ENCODE peak calls at places on chromosomes 7 and 10, in ten cellular contexts. P, M, A, L, H, T, G, V, F and O are unnamed samples.

GRCh38 chr10:35463878-35464277 is 127.6 kb downstream of the CCNY start:
- DNase-seq in P (no peak), M (no peak), A (no peak), L (no peak), H (no peak), T (no peak), G (no peak), V (no peak), F (no peak), O (no peak)

GRCh38 chr7:90889210-90889609 is 293.1 kb downstream of the CDK14 start:
- DNase-seq in P (no peak), M (no peak), A (peak), L (no peak), H (no peak), T (no peak), G (no peak), V (no peak), F (no peak), O (no peak)

GRCh38 chr10:26368463-26368862 is 69.7 kb upstream of the APBB1IP start:
- DNase-seq in P (no peak), M (no peak), A (no peak), L (no peak), H (no peak), T (no peak), G (no peak), V (no peak), F (no peak), O (no peak)

GRCh38 chr10:73641272-73642060 is at the start of gene MYOZ1:
- DNase-seq in P (no peak), M (no peak), A (peak), L (no peak), H (peak), T (no peak), G (peak), V (no peak), F (no peak), O (no peak)

GRCh38 chr10:121813211-121813812 is 114.5 kb downstream of the ATE1 start:
- DNase-seq in P (no peak), M (no peak), A (peak), L (no peak), H (no peak), T (peak), G (no peak), V (peak), F (no peak), O (no peak)

GRCh38 chr10:78852856-78853255 is 215.9 kb upstream of the ZMIZ1 start:
- DNase-seq in P (no peak), M (no peak), A (no peak), L (peak), H (no peak), T (peak), G (peak), V (no peak), F (no peak), O (no peak)

GRCh38 chr7:75962607-75963382 is 31.6 kb downstream of the TMEM120A start:
- DNase-seq in P (no peak), M (no peak), A (peak), L (no peak), H (no peak), T (peak), G (peak), V (peak), F (no peak), O (no peak)

GRCh38 chr10:44921506-44921905 is 10.4 kb downstream of the TMEM72 start:
- DNase-seq in P (peak), M (no peak), A (no peak), L (no peak), H (no peak), T (no peak), G (no peak), V (no peak), F (no peak), O (no peak)

GRCh38 chr7:27812706-27813105 is 72.7 kb downstream of the TAX1BP1 start:
- DNase-seq in P (no peak), M (no peak), A (no peak), L (no peak), H (no peak), T (no peak), G (no peak), V (no peak), F (no peak), O (no peak)

GRCh38 chr7:90411510-90411909 is 8.2 kb downstream of the CLDN12 start:
- DNase-seq in P (no peak), M (no peak), A (peak), L (no peak), H (no peak), T (no peak), G (no peak), V (peak), F (no peak), O (no peak)

GRCh38 chr10:10542368-10542961 is 475.2 kb upstream of the CELF2 start:
- DNase-seq in P (no peak), M (no peak), A (peak), L (no peak), H (no peak), T (peak), G (no peak), V (no peak), F (no peak), O (no peak)

GRCh38 chr10:84077728-84078127 is 61.6 kb upstream of the GHITM start:
- DNase-seq in P (no peak), M (no peak), A (peak), L (no peak), H (no peak), T (no peak), G (no peak), V (no peak), F (no peak), O (no peak)

GRCh38 chr10:63355682-63356081 is 110.1 kb downstream of the JMJD1C start:
- DNase-seq in P (no peak), M (no peak), A (no peak), L (no peak), H (no peak), T (no peak), G (no peak), V (no peak), F (no peak), O (no peak)

GRCh38 chr10:125160856-125161569 is 650 bp upstream of the CTBP2 start:
- DNase-seq in P (peak), M (peak), A (peak), L (peak), H (peak), T (peak), G (peak), V (peak), F (peak), O (peak)

GRCh38 chr10:125162181-125162906 is 2.0 kb upstream of the CTBP2 start:
- DNase-seq in P (peak), M (peak), A (no peak), L (peak), H (no peak), T (no peak), G (no peak), V (no peak), F (peak), O (no peak)

GRCh38 chr10:125159932-125160855 is at the start of gene CTBP2:
- DNase-seq in P (peak), M (peak), A (peak), L (peak), H (peak), T (peak), G (no peak), V (peak), F (peak), O (no peak)

GRCh38 chr10:125159486-125159931 is 854 bp downstream of the CTBP2 start:
- DNase-seq in P (peak), M (no peak), A (no peak), L (peak), H (peak), T (no peak), G (no peak), V (no peak), F (peak), O (no peak)

GRCh38 chr10:125161570-125162139 is 1.3 kb upstream of the CTBP2 start:
- DNase-seq in P (peak), M (no peak), A (no peak), L (peak), H (peak), T (no peak), G (peak), V (peak), F (peak), O (no peak)
- TF ChIP-seq CTCF in P (no peak), M (peak), A (peak), L (peak), H (peak), T (peak), G (peak), V (peak), F (peak), O (no peak)

GRCh38 chr10:21496285-21497176 is 29.0 kb downstream of the SKIDA1 start:
- DNase-seq in P (peak), M (peak), A (peak), L (peak), H (peak), T (peak), G (peak), V (peak), F (no peak), O (peak)
- TF ChIP-seq CTCF in P (peak), M (peak), A (peak), L (no peak), H (peak), T (peak), G (peak), V (peak), F (no peak), O (no peak)

DNA sequence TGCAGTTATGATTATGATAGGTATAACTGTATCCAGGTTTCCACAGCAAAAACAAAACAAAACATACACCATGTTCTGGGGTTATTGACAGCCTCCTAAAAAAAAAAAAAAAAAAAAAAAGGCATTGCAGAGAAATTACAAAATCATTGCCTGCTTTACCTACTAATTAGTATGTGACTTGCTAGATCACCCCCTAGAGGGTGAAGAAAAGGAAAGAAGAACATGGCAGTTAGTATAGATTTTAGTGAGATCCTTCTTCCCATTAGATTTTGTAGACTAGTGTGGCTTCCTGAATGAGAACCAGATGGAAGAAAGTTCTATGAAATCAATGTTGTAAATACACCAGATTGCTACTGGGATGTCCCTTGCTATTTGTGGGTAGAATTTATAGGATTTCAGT is 24.0 kb upstream of the AGBL3 start:
- DNase-seq in P (no peak), M (no peak), A (no peak), L (no peak), H (no peak), T (no peak), G (no peak), V (no peak), F (no peak), O (no peak)
- TF ChIP-seq CTCF in P (peak), M (no peak), A (no peak), L (no peak), H (no peak), T (peak), G (peak), V (no peak), F (no peak), O (no peak)

GRCh38 chr7:131488361-131488760 is 68.1 kb downstream of the PODXL start:
- DNase-seq in P (no peak), M (no peak), A (no peak), L (no peak), H (no peak), T (no peak), G (no peak), V (no peak), F (no peak), O (no peak)
- TF ChIP-seq CTCF in P (peak), M (peak), A (peak), L (no peak), H (peak), T (peak), G (peak), V (peak), F (no peak), O (no peak)

DNA sequence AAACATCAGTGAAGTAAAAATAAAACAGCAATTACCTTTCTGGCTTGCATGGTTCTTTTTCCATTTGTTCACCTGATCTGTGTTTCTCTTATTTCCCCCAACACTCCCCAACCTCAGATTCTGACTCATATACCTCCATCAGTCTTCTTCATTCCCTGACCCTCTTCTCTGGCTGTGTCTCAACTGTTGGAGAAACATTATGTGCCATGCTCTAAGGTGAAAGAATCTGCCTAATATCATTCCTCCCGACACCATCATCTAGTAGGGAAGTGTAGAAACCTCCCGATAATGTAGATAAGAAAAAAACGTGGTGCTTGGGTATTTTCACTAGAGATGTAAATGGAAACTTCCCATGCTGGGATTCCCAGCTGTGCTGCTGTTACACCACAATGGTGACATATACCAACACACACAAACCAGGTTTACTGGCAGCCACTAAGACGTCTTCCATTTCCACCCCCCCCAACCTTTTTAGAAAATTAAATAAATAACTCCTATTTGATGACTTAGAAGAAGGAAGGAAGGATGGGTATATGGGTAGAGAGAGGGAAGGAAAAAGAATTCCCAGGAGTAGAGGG is 63.4 kb downstream of the OSBPL3 start:
- DNase-seq in P (no peak), M (no peak), A (peak), L (no peak), H (no peak), T (no peak), G (no peak), V (no peak), F (no peak), O (no peak)
- TF ChIP-seq CTCF in P (no peak), M (no peak), A (no peak), L (no peak), H (no peak), T (no peak), G (no peak), V (no peak), F (no peak), O (no peak)

DNA sequence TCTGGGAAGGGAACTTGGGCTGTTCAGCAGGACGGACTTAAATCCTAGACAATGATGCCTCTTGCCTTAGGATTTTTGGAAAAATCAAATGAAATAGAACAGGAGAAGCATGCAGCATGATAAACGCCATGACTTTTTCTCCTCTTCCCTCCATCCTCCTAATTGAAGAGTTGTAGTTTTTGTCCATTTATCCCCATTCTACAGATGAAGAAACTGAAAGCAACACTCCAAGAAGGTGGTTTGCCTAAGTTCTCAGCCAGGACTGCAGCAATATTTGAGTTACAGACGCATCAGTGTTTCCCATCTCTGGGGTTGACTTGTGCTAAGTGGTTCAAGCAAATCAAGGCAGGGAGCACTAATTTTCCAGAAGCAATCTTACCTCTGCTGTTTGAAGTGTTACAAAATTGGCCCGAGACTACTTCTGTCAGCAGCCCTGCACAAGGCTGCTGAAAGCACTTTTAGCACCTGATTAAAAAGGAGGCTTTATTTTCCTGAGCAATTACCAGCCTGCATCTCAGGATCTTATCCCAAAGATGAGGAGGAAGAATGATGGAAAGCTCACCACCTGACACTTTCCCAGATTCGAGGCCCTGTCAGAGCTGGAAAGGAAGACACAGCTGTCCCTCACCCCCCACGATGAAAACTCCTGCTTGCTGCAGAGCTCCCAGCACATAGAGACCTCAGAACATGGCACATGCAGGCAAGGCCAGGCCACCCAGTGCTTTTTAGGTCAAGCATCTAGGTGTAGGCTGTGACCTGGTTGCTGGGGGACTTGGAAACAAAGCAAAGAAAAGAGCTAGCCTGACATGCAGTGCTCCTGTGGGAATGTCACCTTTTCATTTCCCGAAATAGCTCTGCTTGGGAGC is 19.7 kb upstream of the C10orf71 start:
- DNase-seq in P (peak), M (no peak), A (no peak), L (no peak), H (no peak), T (no peak), G (no peak), V (no peak), F (no peak), O (peak)
- TF ChIP-seq CTCF in P (no peak), M (no peak), A (no peak), L (no peak), H (no peak), T (no peak), G (no peak), V (no peak), F (no peak), O (no peak)

DNA sequence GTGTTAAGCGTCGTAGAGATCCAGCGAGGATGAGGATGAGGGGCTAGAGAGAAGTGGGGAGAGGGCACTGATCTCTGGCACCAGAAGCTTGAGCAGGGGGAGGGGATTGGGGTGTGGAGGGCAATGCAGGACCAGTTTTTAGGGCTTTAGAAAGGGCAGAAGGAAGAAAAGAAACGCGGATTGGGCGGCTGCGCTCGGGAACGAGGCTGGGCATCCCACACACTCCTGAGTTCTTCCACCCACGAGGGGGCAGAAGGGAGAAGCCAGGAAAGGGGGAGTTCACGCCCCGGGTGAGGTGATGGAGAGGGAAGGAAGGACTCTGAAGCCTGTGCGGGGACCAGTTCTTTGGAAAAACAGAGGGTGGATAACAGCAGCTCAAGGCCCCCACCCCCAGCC is 6.1 kb upstream of the VGF start:
- DNase-seq in P (no peak), M (no peak), A (no peak), L (no peak), H (no peak), T (no peak), G (no peak), V (no peak), F (no peak), O (no peak)
- TF ChIP-seq CTCF in P (peak), M (peak), A (no peak), L (no peak), H (no peak), T (peak), G (peak), V (peak), F (no peak), O (no peak)

DNA sequence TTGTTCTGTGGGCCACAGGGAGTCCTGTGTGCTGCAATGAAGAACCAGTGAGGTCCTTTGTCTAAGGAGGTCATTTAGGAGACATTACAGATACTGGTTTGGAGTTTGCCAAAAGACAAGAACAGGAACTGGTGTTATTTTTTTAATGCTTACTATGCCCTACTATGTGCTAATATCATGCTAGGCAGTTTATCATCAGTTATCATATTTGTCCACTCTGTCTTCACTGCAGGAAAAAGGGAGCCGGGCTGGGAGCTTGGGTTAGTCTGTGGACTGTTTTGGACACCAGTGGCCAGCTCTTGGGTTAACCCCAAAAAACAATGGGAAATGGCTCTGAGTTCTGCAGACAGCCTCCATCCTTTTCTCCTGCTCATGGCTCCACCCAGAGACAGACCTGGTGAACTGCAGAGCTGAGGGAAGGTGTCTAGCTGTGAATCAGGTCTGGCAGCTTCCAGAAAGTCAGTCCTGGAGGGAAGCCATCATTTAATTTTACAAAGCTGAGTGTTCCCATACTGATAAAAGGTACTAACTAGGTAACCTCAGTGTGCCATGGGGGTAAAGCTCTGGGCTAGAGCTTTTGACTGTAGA is 101.2 kb upstream of the ZNF746 start:
- DNase-seq in P (no peak), M (no peak), A (peak), L (no peak), H (no peak), T (peak), G (peak), V (peak), F (no peak), O (no peak)
- TF ChIP-seq CTCF in P (peak), M (peak), A (peak), L (peak), H (no peak), T (peak), G (peak), V (peak), F (peak), O (no peak)